ENCODE peak calls at places on chromosomes 12 and 14, in ten cellular contexts. X is ACHN, P is activated T-helper 1 cell treated with Interleukin-2 at 50 U/mL for 16 hours, L is heart right ventricle, C is NCI-H1105 treated with DMSO at 0.1 percent for 48 hours, B is amniotic epithelial cell, T is astrocyte of the spinal cord, W is RWPE1, U is T-helper 2 cell, F is A549. G is an unnamed sample.

GRCh38 chr12:8077207-8077606 is 4.9 kb upstream of the NECAP1 start:
- DNase-seq in L (no peak), T (peak), W (peak), C (peak), B (no peak), F (no peak), X (peak), P (no peak), U (no peak), G (no peak)

GRCh38 chr12:94582591-94582990 is 67.8 kb downstream of the TMCC3 start:
- DNase-seq in T (no peak), L (no peak), B (no peak), F (no peak), P (no peak), U (no peak), W (no peak), C (no peak), X (no peak), G (no peak)

GRCh38 chr12:6494351-6494743 is 445 bp downstream of the NCAPD2 start:
- DNase-seq in C (no peak), U (no peak), X (no peak), L (no peak), W (no peak), T (no peak), P (no peak), B (no peak), F (no peak), G (no peak)

GRCh38 chr14:99612065-99612736 is 8.2 kb upstream of the CCDC85C start:
- DNase-seq in X (no peak), P (no peak), U (no peak), F (no peak), C (peak), B (no peak), L (no peak), T (no peak), W (no peak), G (no peak)

GRCh38 chr14:54918427-54918826 is 15.8 kb upstream of the GCH1 start:
- DNase-seq in L (no peak), U (no peak), X (no peak), B (peak), W (no peak), F (no peak), T (no peak), P (no peak), C (no peak), G (no peak)

GRCh38 chr12:77060883-77061240 is 4.5 kb downstream of the E2F7 start:
- DNase-seq in C (no peak), X (no peak), W (no peak), L (no peak), B (no peak), P (no peak), U (no peak), F (no peak), T (no peak), G (no peak)

GRCh38 chr12:105296116-105297095 is 34.1 kb upstream of the C12orf75 start:
- DNase-seq in C (no peak), U (no peak), W (no peak), B (peak), T (no peak), F (no peak), X (no peak), P (no peak), L (no peak), G (no peak)

GRCh38 chr12:65787056-65787855 is 37.0 kb upstream of the HMGA2 start:
- DNase-seq in F (no peak), P (no peak), W (no peak), T (no peak), B (no peak), L (peak), U (no peak), C (no peak), X (no peak), G (no peak)

GRCh38 chr12:107019546-107019945 is 32.6 kb upstream of the MTERF2 start:
- DNase-seq in C (no peak), B (no peak), L (no peak), P (no peak), T (no peak), X (no peak), F (no peak), U (no peak), W (no peak), G (no peak)

GRCh38 chr12:105983622-105984325 is 155.0 kb downstream of the NUAK1 start:
- DNase-seq in W (no peak), U (no peak), C (no peak), P (no peak), L (no peak), F (no peak), T (peak), X (no peak), B (peak), G (no peak)

GRCh38 chr14:81435578-81436295 is 35.6 kb upstream of the STON2 start:
- DNase-seq in X (peak), C (peak), T (peak), B (peak), W (peak), U (no peak), P (no peak), L (peak), F (peak), G (no peak)

GRCh38 chr14:35368583-35368982 is 36.0 kb downstream of the NFKBIA start:
- DNase-seq in L (no peak), W (no peak), C (no peak), T (no peak), U (no peak), P (no peak), X (no peak), B (no peak), F (no peak), G (no peak)

GRCh38 chr14:23183479-23183878 is at the start of gene SLC7A8:
- DNase-seq in F (no peak), W (no peak), T (peak), B (peak), C (peak), L (peak), X (no peak), U (no peak), P (peak), G (no peak)

GRCh38 chr12:77377116-77377515 is 311.7 kb upstream of the E2F7 start:
- DNase-seq in C (no peak), U (no peak), B (peak), T (peak), W (no peak), L (no peak), F (no peak), X (no peak), P (no peak), G (no peak)

GRCh38 chr12:50637870-50638481 is 125.9 kb upstream of the ATF1 start:
- DNase-seq in F (peak), L (no peak), T (peak), P (no peak), W (peak), U (no peak), C (peak), B (peak), X (peak), G (no peak)

GRCh38 chr14:35558680-35559079 is 24.7 kb downstream of the INSM2 start:
- DNase-seq in F (no peak), L (no peak), P (no peak), C (no peak), B (no peak), T (no peak), X (no peak), W (no peak), U (no peak), G (no peak)

GRCh38 chr14:54622189-54622958 is 55.4 kb downstream of the SAMD4A start:
- DNase-seq in X (no peak), T (no peak), U (no peak), B (peak), F (no peak), W (no peak), P (no peak), L (no peak), C (no peak), G (peak)

G was measured in activated T-helper 9 cell treated with anti-CD3 and anti-CD28 coated beads, Interleukin-2, amount 50 U/mL, for 16 hours.